ENCODE peak calls at places on chromosomes 11 and 22, in ten cellular contexts. N is neuronal stem cell; U is mesendoderm; X is tibial nerve; S is CD8-positive, alpha-beta memory T cell; D is epithelial cell of esophagus; J is AG04449; F is esophagus squamous epithelium; K is body of pancreas; C is A549. B is an unnamed sample.
A peak's percentile ranks its signal among the peaks of the same experiment; 100 is the strongest.

GRCh38 chr22:47407626-47408025 is 645.2 kb downstream of the TBC1D22A start:
- DNase-seq in U (no peak), C (no peak), N (no peak), F (no peak), J (no peak), K (no peak), X (no peak), S (no peak), D (no peak), B (no peak)

GRCh38 chr22:23182289-23183106 is 2.2 kb downstream of the BCR start:
- DNase-seq in U (peak; percentile 70), C (no peak), F (no peak), S (peak; percentile 26), N (no peak), D (peak; percentile 80), X (no peak), J (no peak), K (no peak), B (peak; percentile 67)

GRCh38 chr11:115653926-115654325 is 149.7 kb upstream of the CADM1 start:
- DNase-seq in D (no peak), X (no peak), F (no peak), C (no peak), N (no peak), K (no peak), J (no peak), U (no peak), S (no peak), B (no peak)

GRCh38 chr11:120431633-120432032 is 79.9 kb upstream of the GRIK4 start:
- DNase-seq in U (peak; percentile 72), C (peak; percentile 73), J (no peak), N (no peak), D (peak; percentile 39), F (no peak), K (no peak), X (no peak), S (no peak), B (peak; percentile 7)

GRCh38 chr11:118277312-118277711 is 13.2 kb upstream of the MPZL2 start:
- DNase-seq in K (no peak), F (no peak), J (no peak), C (no peak), D (peak; percentile 97), X (no peak), S (no peak), N (no peak), U (peak; percentile 55), B (peak; percentile 73)

GRCh38 chr11:110000045-110000502 is 93.1 kb upstream of the ZC3H12C start:
- DNase-seq in K (no peak), F (no peak), D (peak; percentile 65), C (peak; percentile 65), N (no peak), X (no peak), S (no peak), U (no peak), J (peak; percentile 97), B (peak; percentile 87)

GRCh38 chr11:17766590-17766989 is 32.0 kb downstream of the KCNC1 start:
- DNase-seq in U (no peak), F (no peak), S (no peak), J (no peak), X (no peak), K (no peak), D (no peak), C (peak; percentile 20), N (no peak), B (no peak)

GRCh38 chr22:49666146-49666809 is 161.4 kb downstream of the BRD1 start:
- DNase-seq in N (no peak), C (no peak), X (no peak), K (peak; percentile 2), U (no peak), F (no peak), S (no peak), D (no peak), J (no peak), B (no peak)

GRCh38 chr11:123566852-123567251 is 87.6 kb downstream of the SCN3B start:
- DNase-seq in X (no peak), S (no peak), K (no peak), J (no peak), U (no peak), N (no peak), D (no peak), C (no peak), F (no peak), B (no peak)

GRCh38 chr11:47001666-47002285 is 65.2 kb downstream of the CSTPP1 start:
- DNase-seq in U (peak; percentile 67), D (no peak), X (no peak), F (no peak), S (no peak), K (no peak), N (no peak), C (no peak), J (no peak), B (no peak)

GRCh38 chr11:117130879-117131278 is 13.2 kb upstream of the PAFAH1B2 start:
- DNase-seq in K (no peak), J (no peak), N (no peak), D (no peak), X (no peak), C (peak; percentile 29), F (no peak), S (no peak), U (no peak), B (no peak)

GRCh38 chr11:117134431-117134830 is 9.7 kb upstream of the PAFAH1B2 start:
- DNase-seq in C (no peak), D (no peak), U (no peak), F (no peak), J (no peak), X (no peak), S (no peak), N (no peak), K (no peak), B (no peak)
- H3K4me3 ChIP-seq in C (no peak overlapping the region), D (no peak overlapping the region), U (no peak overlapping the region), F (no peak overlapping the region), J (no peak overlapping the region), X (no peak overlapping the region), S (no peak overlapping the region), N (no peak overlapping the region), K (no peak overlapping the region), B (no peak overlapping the region)

GRCh38 chr22:21626735-21627469 is 2.9 kb downstream of the YDJC start:
- DNase-seq in F (no peak), X (no peak), U (no peak), D (no peak), S (no peak), C (no peak), N (no peak), K (no peak), J (no peak), B (no peak)

GRCh38 chr22:21631025-21631424 is 1.2 kb upstream of the YDJC start:
- DNase-seq in N (no peak), D (no peak), J (no peak), S (no peak), F (no peak), X (no peak), K (no peak), C (no peak), U (no peak), B (no peak)

GRCh38 chr22:21629262-21630149 is at the start of gene YDJC:
- DNase-seq in F (peak; percentile 53), S (peak; percentile 94), N (peak; percentile 89), U (peak; percentile 96), J (no peak), K (peak; percentile 96), C (peak; percentile 92), X (peak; percentile 85), D (peak; percentile 96), B (peak; percentile 98)

GRCh38 chr22:21626073-21626734 is 3.6 kb downstream of the YDJC start:
- DNase-seq in N (no peak), X (no peak), D (no peak), K (no peak), S (no peak), U (no peak), C (no peak), J (no peak), F (no peak), B (no peak)

DNA sequence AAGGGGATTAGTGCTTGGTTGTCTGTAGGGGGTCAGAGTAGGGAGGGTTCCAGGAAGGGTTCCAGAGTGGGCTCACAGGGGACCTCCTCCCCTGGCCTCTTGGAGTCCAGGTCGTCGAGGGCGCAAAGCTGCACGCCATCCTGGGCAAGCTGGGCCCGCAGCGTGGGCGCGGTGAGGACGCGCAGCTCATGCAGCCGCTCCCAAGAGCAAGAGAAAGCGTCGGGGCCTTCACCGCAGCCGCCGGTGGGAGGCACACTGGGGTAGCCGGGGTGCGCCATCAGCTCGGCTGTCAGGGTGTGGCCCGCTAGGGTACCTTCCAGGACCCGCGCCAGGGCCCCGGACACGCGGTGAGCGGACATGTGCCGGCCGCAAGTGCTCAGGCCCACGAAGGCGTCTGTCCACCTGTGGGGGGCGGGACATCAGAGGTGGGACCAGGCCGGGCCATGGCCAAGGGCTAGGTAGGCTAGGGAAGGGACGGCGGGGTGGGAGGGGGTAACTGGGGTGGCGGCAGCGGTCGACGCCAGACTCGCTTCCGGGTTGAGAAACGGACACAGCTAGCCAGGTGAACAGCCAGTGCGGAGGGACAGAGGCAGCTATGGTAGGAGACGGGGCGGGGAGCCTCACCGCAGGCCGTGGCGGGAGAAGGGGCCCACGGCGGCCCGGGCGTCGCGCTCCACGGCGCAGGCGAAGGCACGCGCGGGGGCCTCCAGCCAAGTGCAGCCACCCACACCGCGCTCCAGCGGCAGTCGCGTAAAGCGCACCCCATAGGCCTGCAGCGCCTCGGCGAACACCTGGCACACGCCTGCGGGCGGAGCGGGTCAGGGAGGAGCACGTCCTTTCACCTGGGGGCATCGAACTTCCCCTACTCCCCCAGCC is 1.2 kb downstream of the YDJC start:
- DNase-seq in N (no peak), X (no peak), U (no peak), J (no peak), D (no peak), C (no peak), K (peak; percentile 33), S (no peak), F (no peak), B (no peak)
- H3K4me3 ChIP-seq in N (peak overlapping the region; percentile 92), X (peak overlapping the region; percentile 93), U (peak overlapping the region; percentile 10), J (peak overlapping the region; percentile 94), D (peak overlapping the region; percentile 87), C (peak overlapping the region; percentile 98), K (peak overlapping the region; percentile 100), S (peak overlapping the region; percentile 90), F (peak overlapping the region; percentile 78), B (peak overlapping the region; percentile 90)

GRCh38 chr11:33828604-33829429 is 54.5 kb upstream of the FBXO3 start:
- DNase-seq in C (no peak), S (no peak), U (no peak), K (peak; percentile 16), J (no peak), N (peak; percentile 2), D (no peak), X (no peak), F (no peak), B (no peak)
- H3K4me3 ChIP-seq in C (peak overlapping the region; percentile 49), S (peak overlapping the region; percentile 47), U (no peak overlapping the region), K (peak overlapping the region; percentile 24), J (peak overlapping the region; percentile 53), N (peak overlapping the region; percentile 75), D (peak overlapping the region; percentile 45), X (peak overlapping the region; percentile 34), F (peak overlapping the region; percentile 19), B (peak overlapping the region; percentile 11)

DNA sequence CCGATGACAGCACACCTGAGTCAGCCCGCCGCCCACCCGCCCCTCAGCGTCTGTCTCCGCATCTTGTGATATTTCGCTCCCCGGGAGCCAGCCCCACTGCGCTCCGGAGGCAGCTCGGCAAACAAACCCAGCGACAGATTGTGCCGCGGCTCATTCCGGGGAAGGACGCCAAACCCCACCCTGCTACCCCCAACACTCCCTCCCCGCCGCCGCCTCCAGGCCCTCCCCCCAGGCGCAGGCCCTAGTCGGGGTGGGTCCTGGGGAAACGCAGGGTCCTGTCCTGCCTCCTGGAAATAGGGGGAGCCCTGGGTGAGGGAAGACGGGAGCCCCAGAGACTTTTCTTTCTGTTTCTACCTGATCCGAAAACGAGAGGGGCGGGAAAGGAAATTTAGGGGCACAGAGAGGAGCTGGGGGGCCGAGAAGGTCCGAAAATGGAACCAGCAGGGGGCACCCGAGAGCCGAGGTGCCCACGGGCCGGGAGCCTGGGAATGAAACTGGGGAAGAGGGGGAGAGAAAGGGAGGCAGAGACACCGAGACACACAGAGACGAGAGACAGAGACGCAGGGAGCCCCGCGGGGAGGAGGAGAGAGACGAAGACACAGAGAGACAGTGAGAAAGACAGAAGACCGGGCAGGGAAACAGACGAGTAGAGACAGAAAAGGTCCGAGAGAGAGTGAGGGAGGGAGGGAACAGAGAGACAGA is 1.8 kb upstream of the RTN4RL2 start:
- DNase-seq in F (no peak), J (no peak), S (peak; percentile 47), D (no peak), K (peak; percentile 59), N (no peak), C (peak; percentile 71), X (no peak), U (peak; percentile 57), B (peak; percentile 33)
- H3K4me3 ChIP-seq in F (peak overlapping the region; percentile 6), J (peak overlapping the region; percentile 42), S (peak overlapping the region; percentile 71), D (peak overlapping the region; percentile 27), K (no peak overlapping the region), N (no peak overlapping the region), C (peak overlapping the region; percentile 74), X (peak overlapping the region; percentile 43), U (peak overlapping the region; percentile 33), B (peak overlapping the region; percentile 53)

B was measured in GM12865.